ENCODE peak calls at places on chromosomes 12 and 14, in four cellular contexts. M is A549, N is tibial artery, C is PC-3. G is an unnamed sample.
A peak's percentile ranks its signal among the peaks of the same experiment; 100 is the strongest.

GRCh38 chr12:116943419-116944372 is 32.9 kb downstream of the FBXW8 start:
- DNase-seq in C (no peak), N (peak; percentile 30), M (no peak), G (no peak)

GRCh38 chr12:96233941-96234461 is 39.8 kb downstream of the ELK3 start:
- DNase-seq in C (no peak), N (peak; percentile 96), M (no peak), G (peak; percentile 67)

GRCh38 chr14:78904094-78904493 is 733.9 kb downstream of the NRXN3 start:
- DNase-seq in N (no peak), C (peak; percentile 8), M (no peak), G (no peak)

GRCh38 chr14:103139371-103140016 is 16.2 kb downstream of the TNFAIP2 start:
- DNase-seq in N (no peak), M (no peak), C (no peak), G (no peak)

GRCh38 chr12:57063991-57064725 is 14.2 kb upstream of the MYO1A start:
- DNase-seq in C (no peak), N (no peak), M (no peak), G (no peak)

GRCh38 chr14:48963231-48963630 is 622.9 kb downstream of the RPS29 start:
- DNase-seq in N (no peak), C (no peak), M (no peak), G (no peak)

GRCh38 chr14:45258073-45258472 is 5.1 kb upstream of the MIS18BP1 start:
- DNase-seq in M (no peak), N (no peak), C (no peak), G (no peak)

GRCh38 chr12:95790025-95790911 is at the start of gene NTN4:
- DNase-seq in M (peak; percentile 33), C (peak; percentile 60), N (peak; percentile 49), G (no peak)

GRCh38 chr12:101298426-101298825 is 18.5 kb downstream of the UTP20 start:
- DNase-seq in N (no peak), C (peak; percentile 75), M (no peak), G (no peak)

GRCh38 chr12:78060186-78060585 is 229.5 kb downstream of the NAV3 start:
- DNase-seq in M (no peak), C (peak; percentile 27), N (no peak), G (no peak)

GRCh38 chr12:90163975-90164374 is 455.3 kb upstream of the ATP2B1 start:
- DNase-seq in M (no peak), N (no peak), C (peak; percentile 16), G (no peak)

GRCh38 chr12:111435661-111436201 is 30.0 kb downstream of the SH2B3 start:
- DNase-seq in N (peak; percentile 19), C (no peak), M (no peak), G (no peak)

GRCh38 chr12:807041-807717 is 54.8 kb downstream of the WNK1 start:
- DNase-seq in M (no peak), N (no peak), C (no peak), G (no peak)

GRCh38 chr14:103628221-103628683 is 759 bp upstream of the KLC1 start:
- DNase-seq in C (peak; percentile 89), N (peak; percentile 78), M (peak; percentile 72), G (peak; percentile 61)

GRCh38 chr12:132783917-132784531 is 22.4 kb upstream of the ANKLE2 start:
- DNase-seq in M (no peak), N (peak; percentile 60), C (no peak), G (peak; percentile 39)

GRCh38 chr12:52496590-52497071 is 3.6 kb upstream of the KRT6A start:
- DNase-seq in M (peak; percentile 51), C (peak; percentile 82), N (no peak), G (no peak)

GRCh38 chr12:50224026-50224692 is 57.0 kb upstream of the CERS5 start:
- DNase-seq in M (peak; percentile 63), C (peak; percentile 93), N (no peak), G (no peak)

GRCh38 chr12:45259732-45260480 is 44.0 kb downstream of the ANO6 start:
- DNase-seq in M (no peak), N (no peak), C (peak; percentile 25), G (no peak)

GRCh38 chr14:68468437-68469207 is 324.2 kb downstream of the ZFP36L1 start:
- DNase-seq in M (no peak), C (peak; percentile 88), N (no peak), G (no peak)

GRCh38 chr14:23379331-23380196 is 2.7 kb downstream of the CMTM5 start:
- DNase-seq in C (peak; percentile 81), M (peak; percentile 62), N (no peak), G (peak; percentile 41)

GRCh38 chr12:130435331-130435730 is 97.6 kb downstream of the PIWIL1 start:
- DNase-seq in C (no peak), N (no peak), M (no peak), G (no peak)

GRCh38 chr12:2212971-2213869 is 160.4 kb downstream of the CACNA1C start:
- DNase-seq in M (no peak), C (no peak), N (no peak), G (no peak)

GRCh38 chr12:85804663-85805062 is 31.5 kb downstream of the RASSF9 start:
- DNase-seq in M (no peak), C (no peak), N (no peak), G (no peak)

GRCh38 chr12:85803923-85804322 is 32.3 kb downstream of the RASSF9 start:
- DNase-seq in C (no peak), N (no peak), M (no peak), G (no peak)

GRCh38 chr12:85805654-85806053 is 30.6 kb downstream of the RASSF9 start:
- DNase-seq in C (no peak), N (no peak), M (no peak), G (no peak)

GRCh38 chr12:85809500-85809899 is 26.7 kb downstream of the RASSF9 start:
- DNase-seq in C (no peak), N (no peak), M (no peak), G (no peak)

DNA sequence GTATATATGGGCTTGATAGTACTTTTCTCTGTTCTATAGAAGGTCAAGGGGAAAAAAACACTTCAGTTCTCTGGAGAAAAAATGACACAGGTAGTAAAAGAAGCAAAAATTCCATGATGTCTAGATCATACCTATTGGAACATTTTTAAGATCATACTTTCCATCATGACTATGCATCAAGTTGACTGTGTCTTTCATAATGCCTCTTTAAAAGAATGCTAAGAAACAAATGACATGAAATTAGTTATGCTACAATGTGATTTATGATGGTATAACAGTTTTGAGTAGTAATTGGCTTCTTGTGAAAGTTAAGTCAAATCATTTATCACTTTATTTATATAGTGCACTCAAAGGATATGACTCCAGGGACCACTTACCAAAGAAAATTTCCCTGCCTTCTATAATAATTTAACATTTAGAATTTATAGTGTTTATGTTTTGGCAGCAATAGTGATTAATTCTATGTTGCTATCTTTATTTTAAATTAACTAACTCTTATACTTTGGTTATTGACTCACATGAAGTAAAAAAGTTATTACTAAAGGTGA is 28.5 kb downstream of the RASSF9 start:
- DNase-seq in M (no peak), N (no peak), C (no peak), G (no peak)
- H3K27ac ChIP-seq in M (no peak overlapping the region), N (no peak overlapping the region), C (no peak overlapping the region), G (no peak overlapping the region)

DNA sequence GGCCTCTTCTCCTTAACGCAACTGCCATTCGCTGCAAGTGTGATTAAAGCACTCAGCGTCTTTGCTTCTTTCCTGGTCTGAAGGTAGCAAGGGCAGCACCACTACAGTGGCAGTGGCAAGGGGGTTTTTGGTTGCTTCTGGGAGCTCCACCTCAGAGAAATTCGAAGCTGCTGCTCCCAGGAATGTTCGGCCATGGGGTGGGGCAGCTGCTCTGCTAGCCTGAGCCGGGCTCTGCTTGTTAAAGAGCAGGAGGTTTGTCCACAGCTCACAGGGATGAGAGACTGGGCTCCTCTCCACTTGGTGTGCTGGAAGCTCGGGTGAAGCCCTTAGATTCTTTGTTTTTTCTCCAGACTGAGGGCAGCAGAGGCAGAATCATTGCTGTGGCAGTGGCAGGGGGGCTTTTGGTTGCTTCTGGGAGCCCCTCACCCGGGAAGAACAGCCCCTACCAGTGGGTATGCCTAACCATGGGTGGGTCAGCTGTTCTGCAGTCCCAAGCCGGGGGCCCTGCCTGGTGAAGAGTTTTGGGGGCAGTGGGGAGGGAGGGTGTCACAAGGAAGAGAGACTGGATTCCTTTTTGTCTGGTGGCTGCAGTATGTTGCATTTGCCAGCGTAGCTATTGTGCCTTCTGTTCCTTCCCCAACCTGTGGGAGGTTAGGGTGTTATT is 340.2 kb downstream of the AEBP2 start:
- DNase-seq in C (no peak), N (no peak), M (no peak), G (no peak)
- H3K27ac ChIP-seq in C (no peak overlapping the region), N (peak overlapping the region; percentile 84), M (no peak overlapping the region), G (no peak overlapping the region)

GRCh38 chr14:72893636-72894322 is at the start of gene DPF3:
- DNase-seq in C (peak; percentile 99), N (peak; percentile 98), M (peak; percentile 97), G (peak; percentile 96)
- H3K27ac ChIP-seq in C (peak within 1 kb of the TSS; percentile 1), N (peak within 1 kb of the TSS; percentile 60), M (no peak within 1 kb of the TSS), G (peak within 1 kb of the TSS; percentile 52)

GRCh38 chr12:68813242-68813593 is 5.2 kb downstream of the MDM2 start:
- DNase-seq in N (no peak), C (no peak), M (no peak), G (no peak)
- H3K27ac ChIP-seq in N (no peak overlapping the region), C (no peak overlapping the region), M (no peak overlapping the region), G (no peak overlapping the region)

DNA sequence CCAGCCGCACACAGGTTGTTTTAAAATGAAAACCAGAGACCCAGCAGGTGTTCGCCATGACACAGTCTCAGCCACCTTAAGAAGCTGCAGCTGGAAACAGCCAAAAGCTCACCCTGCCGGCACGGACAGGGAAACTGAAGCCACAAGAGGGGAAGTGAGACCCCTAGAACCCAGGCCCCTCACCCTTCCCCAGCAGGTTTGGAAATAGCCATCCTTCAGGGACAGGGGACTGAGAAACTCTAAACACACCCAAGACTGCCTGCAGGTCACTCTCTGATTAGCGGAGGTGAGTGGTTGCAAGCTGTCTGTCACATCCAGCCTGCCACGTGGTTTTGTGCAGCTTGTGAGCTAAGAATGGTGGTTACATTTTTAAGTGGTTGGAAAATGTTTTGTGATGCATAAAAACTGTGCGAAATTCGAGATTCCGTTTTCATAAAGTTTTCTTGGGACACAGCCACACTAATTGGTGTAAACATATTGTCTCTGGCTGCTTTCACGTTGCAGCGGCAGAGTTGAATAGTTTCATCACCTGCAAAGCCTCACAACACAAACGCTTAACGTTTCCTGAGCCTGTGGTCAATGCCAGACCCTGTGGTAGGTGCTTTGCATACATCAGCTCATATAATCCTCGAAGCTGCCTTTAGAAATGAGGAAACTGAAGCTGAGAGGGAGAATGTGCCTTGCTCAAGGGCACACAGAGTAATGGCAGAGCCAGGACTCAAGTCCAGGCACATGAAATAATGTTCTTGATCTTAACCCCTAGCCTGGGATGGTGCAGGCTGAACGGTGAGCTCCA is 1.7 kb upstream of the SELPLG start:
- DNase-seq in C (no peak), N (no peak), M (no peak), G (no peak)
- H3K27ac ChIP-seq in C (no peak overlapping the region), N (no peak overlapping the region), M (no peak overlapping the region), G (no peak overlapping the region)

DNA sequence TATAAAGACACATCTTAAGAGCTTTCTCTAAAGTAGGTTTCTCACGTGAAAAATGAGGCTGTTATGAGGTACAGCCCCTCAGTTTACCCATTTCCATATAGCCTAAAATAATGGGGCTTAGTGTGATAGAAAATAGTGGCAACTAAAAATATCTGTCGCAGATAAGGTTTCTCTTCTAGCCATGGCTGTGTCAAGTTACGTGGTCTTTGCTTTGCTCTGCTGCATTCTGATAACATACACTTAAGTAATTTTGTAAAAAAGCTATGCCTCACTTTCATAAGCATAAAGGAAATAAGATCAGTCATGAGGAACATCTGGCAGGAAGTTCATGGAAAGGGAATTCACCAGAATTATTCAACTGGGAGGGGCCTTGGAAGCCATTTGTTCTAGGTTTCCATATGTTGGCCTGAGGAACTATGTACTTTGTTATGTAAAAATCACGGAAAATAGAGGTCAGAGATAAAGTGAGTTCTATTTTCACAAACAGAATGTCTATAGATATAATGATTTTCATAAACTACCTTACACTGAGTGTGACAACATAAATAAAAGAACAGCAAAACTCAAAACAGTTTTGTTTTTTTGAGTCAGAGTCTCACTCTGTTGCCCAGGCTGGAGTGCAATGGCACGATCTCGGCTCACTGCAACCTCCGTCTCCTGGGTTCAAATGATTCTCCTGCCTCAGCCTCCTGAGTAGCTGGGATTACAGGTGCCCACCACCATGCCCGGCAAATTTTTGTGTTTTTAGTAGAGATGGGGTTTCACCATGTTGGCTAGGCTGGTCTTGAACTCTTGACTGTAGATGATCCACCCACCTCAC is 195.6 kb upstream of the KRR1 start:
- DNase-seq in M (no peak), N (no peak), C (no peak), G (no peak)
- H3K27ac ChIP-seq in M (peak overlapping the region; percentile 56), N (no peak overlapping the region), C (no peak overlapping the region), G (no peak overlapping the region)

G was measured in substantia nigra.